ENCODE peak calls at places on chromosomes 3 and 15, in four cellular contexts. One of them, this sample, is unnamed.

GRCh38 chr15:101530224-101530958 is 40.9 kb upstream of the PCSK6 start:
- DNase-seq in A549: peak; percentile 38
- DNase-seq in heart left ventricle: no peak
- DNase-seq in ovary: no peak
- DNase-seq in this sample: no peak

GRCh38 chr15:66850078-66850991 is 148.3 kb downstream of the SMAD6 start:
- DNase-seq in ovary: peak; percentile 65
- DNase-seq in heart left ventricle: peak; percentile 74
- DNase-seq in A549: no peak
- DNase-seq in this sample: no peak

GRCh38 chr3:111979689-111980025 is 831 bp downstream of the ABHD10 start:
- DNase-seq in ovary: no peak
- DNase-seq in heart left ventricle: no peak
- DNase-seq in A549: no peak
- DNase-seq in this sample: no peak

GRCh38 chr3:184656430-184656990 is 55.4 kb downstream of the MAGEF1 start:
- DNase-seq in ovary: no peak
- DNase-seq in heart left ventricle: no peak
- DNase-seq in A549: no peak
- DNase-seq in this sample: no peak

GRCh38 chr3:106578911-106579310 is 710.1 kb upstream of the CBLB start:
- DNase-seq in heart left ventricle: no peak
- DNase-seq in ovary: no peak
- DNase-seq in A549: no peak
- DNase-seq in this sample: no peak

GRCh38 chr3:58296843-58297242 is 9.2 kb upstream of the RPP14 start:
- DNase-seq in heart left ventricle: no peak
- DNase-seq in A549: no peak
- DNase-seq in ovary: no peak
- DNase-seq in this sample: no peak

GRCh38 chr15:98941595-98942255 is 65.9 kb downstream of the PGPEP1L start:
- DNase-seq in heart left ventricle: no peak
- DNase-seq in ovary: no peak
- DNase-seq in A549: peak; percentile 71
- DNase-seq in this sample: no peak

GRCh38 chr3:8387591-8387990 is 114.0 kb upstream of the LMCD1 start:
- DNase-seq in heart left ventricle: no peak
- DNase-seq in A549: no peak
- DNase-seq in ovary: no peak
- DNase-seq in this sample: no peak

GRCh38 chr3:153165211-153165815 is 3.3 kb downstream of the RAP2B start:
- DNase-seq in A549: no peak
- DNase-seq in heart left ventricle: no peak
- DNase-seq in ovary: no peak
- DNase-seq in this sample: no peak

GRCh38 chr15:89021224-89021623 is 67.0 kb upstream of the ABHD2 start:
- DNase-seq in ovary: no peak
- DNase-seq in A549: no peak
- DNase-seq in heart left ventricle: no peak
- DNase-seq in this sample: peak; percentile 24

GRCh38 chr15:65156692-65157091 is 23.1 kb upstream of the PDCD7 start:
- DNase-seq in A549: no peak
- DNase-seq in heart left ventricle: no peak
- DNase-seq in ovary: no peak
- DNase-seq in this sample: no peak

GRCh38 chr3:11240496-11240895 is 31.7 kb upstream of the ATG7 start:
- DNase-seq in heart left ventricle: no peak
- DNase-seq in ovary: no peak
- DNase-seq in A549: no peak
- DNase-seq in this sample: no peak

GRCh38 chr3:190626951-190627620 is 113.2 kb downstream of the IL1RAP start:
- DNase-seq in A549: no peak
- DNase-seq in heart left ventricle: no peak
- DNase-seq in ovary: no peak
- DNase-seq in this sample: no peak

GRCh38 chr3:177563792-177564191 is 366.5 kb upstream of the TBL1XR1 start:
- DNase-seq in heart left ventricle: no peak
- DNase-seq in ovary: no peak
- DNase-seq in A549: no peak
- DNase-seq in this sample: no peak

GRCh38 chr15:29043731-29044485 is 158.1 kb downstream of the APBA2 start:
- DNase-seq in ovary: no peak
- DNase-seq in A549: no peak
- DNase-seq in heart left ventricle: no peak
- DNase-seq in this sample: no peak

GRCh38 chr3:48305396-48305795 is 28.1 kb downstream of the SPINK8 start:
- DNase-seq in ovary: no peak
- DNase-seq in heart left ventricle: no peak
- DNase-seq in A549: no peak
- DNase-seq in this sample: no peak

GRCh38 chr3:56883828-56884227 is 82.1 kb upstream of the ARHGEF3 start:
- DNase-seq in A549: no peak
- DNase-seq in heart left ventricle: no peak
- DNase-seq in ovary: no peak
- DNase-seq in this sample: no peak

GRCh38 chr15:77870195-77871065 is 207.1 kb downstream of the TBC1D2B start:
- DNase-seq in heart left ventricle: peak; percentile 50
- DNase-seq in ovary: peak; percentile 47
- DNase-seq in A549: peak; percentile 78
- DNase-seq in this sample: peak; percentile 25

GRCh38 chr15:70504305-70504951 is 258.9 kb downstream of the UACA start:
- DNase-seq in heart left ventricle: peak; percentile 73
- DNase-seq in A549: peak; percentile 73
- DNase-seq in ovary: peak; percentile 80
- DNase-seq in this sample: no peak

GRCh38 chr15:93037341-93038063 is 51.5 kb downstream of the RGMA start:
- DNase-seq in heart left ventricle: peak; percentile 75
- DNase-seq in A549: no peak
- DNase-seq in ovary: peak; percentile 50
- DNase-seq in this sample: peak; percentile 61

GRCh38 chr15:90583471-90584252 is 53.9 kb downstream of the CRTC3 start:
- DNase-seq in A549: no peak
- DNase-seq in ovary: no peak
- DNase-seq in heart left ventricle: no peak
- DNase-seq in this sample: no peak

GRCh38 chr3:8554725-8555621 is 53.4 kb downstream of the LMCD1 start:
- DNase-seq in ovary: peak; percentile 38
- DNase-seq in heart left ventricle: peak; percentile 40
- DNase-seq in A549: no peak
- DNase-seq in this sample: no peak

GRCh38 chr3:61807865-61808276 is 246.5 kb downstream of the PTPRG start:
- DNase-seq in heart left ventricle: peak; percentile 45
- DNase-seq in A549: no peak
- DNase-seq in ovary: no peak
- DNase-seq in this sample: no peak

GRCh38 chr3:195446359-195446758 is 3.5 kb upstream of the ACAP2 start:
- DNase-seq in heart left ventricle: no peak
- DNase-seq in A549: no peak
- DNase-seq in ovary: no peak
- DNase-seq in this sample: no peak

GRCh38 chr15:101309436-101310162 is 14.6 kb upstream of the SNRPA1 start:
- DNase-seq in ovary: no peak
- DNase-seq in A549: no peak
- DNase-seq in heart left ventricle: no peak
- DNase-seq in this sample: no peak

GRCh38 chr3:179200790-179201189 is 50.1 kb downstream of the KCNMB3 start:
- DNase-seq in ovary: no peak
- DNase-seq in heart left ventricle: no peak
- DNase-seq in A549: no peak
- DNase-seq in this sample: no peak

GRCh38 chr3:57896691-57897090 is 111.5 kb upstream of the FLNB start:
- DNase-seq in ovary: no peak
- DNase-seq in heart left ventricle: no peak
- DNase-seq in A549: no peak
- DNase-seq in this sample: no peak

GRCh38 chr3:103085465-103085864 is 650.6 kb downstream of the ZPLD1 start:
- DNase-seq in ovary: no peak
- DNase-seq in A549: peak; percentile 19
- DNase-seq in heart left ventricle: no peak
- DNase-seq in this sample: no peak

GRCh38 chr15:23801881-23802280 is 114.8 kb upstream of the NDN start:
- DNase-seq in ovary: no peak
- DNase-seq in A549: no peak
- DNase-seq in heart left ventricle: no peak
- DNase-seq in this sample: no peak

GRCh38 chr3:153350420-153350819 is 188.4 kb downstream of the RAP2B start:
- DNase-seq in heart left ventricle: no peak
- DNase-seq in A549: no peak
- DNase-seq in ovary: no peak
- DNase-seq in this sample: no peak

GRCh38 chr3:126731044-126731443 is 27.0 kb downstream of the CHCHD6 start:
- DNase-seq in ovary: no peak
- DNase-seq in A549: no peak
- DNase-seq in heart left ventricle: no peak
- DNase-seq in this sample: no peak

GRCh38 chr15:78103406-78104118 is 11.2 kb downstream of the SH2D7 start:
- DNase-seq in heart left ventricle: peak; percentile 39
- DNase-seq in ovary: no peak
- DNase-seq in A549: no peak
- DNase-seq in this sample: no peak

GRCh38 chr3:173755161-173755560 is 357.6 kb downstream of the NLGN1 start:
- DNase-seq in heart left ventricle: no peak
- DNase-seq in ovary: no peak
- DNase-seq in A549: no peak
- DNase-seq in this sample: no peak

GRCh38 chr15:81184188-81184587 is 12.5 kb upstream of the IL16 start:
- DNase-seq in heart left ventricle: no peak
- DNase-seq in ovary: no peak
- DNase-seq in A549: no peak
- DNase-seq in this sample: no peak

GRCh38 chr15:43249699-43250203 is 17.0 kb downstream of the TGM5 start:
- DNase-seq in A549: no peak
- DNase-seq in heart left ventricle: no peak
- DNase-seq in ovary: no peak
- DNase-seq in this sample: no peak

GRCh38 chr3:188239035-188239434 is 85.1 kb downstream of the LPP start:
- DNase-seq in heart left ventricle: no peak
- DNase-seq in A549: no peak
- DNase-seq in ovary: no peak
- DNase-seq in this sample: no peak

DNA sequence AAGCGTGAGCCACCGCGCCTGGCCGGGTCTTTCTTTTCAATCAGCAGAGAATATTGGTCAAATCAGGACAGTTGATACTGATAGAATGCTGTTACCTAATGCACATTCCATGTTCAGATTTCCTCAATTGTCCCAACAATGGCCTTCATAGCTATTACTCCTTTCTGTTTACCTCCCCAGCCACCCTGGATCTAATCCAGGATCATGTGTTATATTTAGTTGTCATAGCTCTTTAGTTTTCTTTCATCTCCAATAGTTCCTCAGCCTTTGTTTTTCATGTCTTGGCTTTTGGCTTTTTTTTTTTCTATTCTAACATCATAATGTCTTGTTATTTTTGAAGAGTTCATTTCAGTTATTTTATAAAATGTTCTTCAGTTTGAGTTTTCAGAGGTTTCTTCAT is 14.6 kb downstream of the USP3 start:
- DNase-seq in A549: no peak
- DNase-seq in heart left ventricle: no peak
- DNase-seq in ovary: no peak
- DNase-seq in this sample: no peak
- H3K4me1 ChIP-seq in A549: peaks cover 95% of the 10 kb centered on the region
- H3K4me1 ChIP-seq in heart left ventricle: peaks cover 66% of the 10 kb centered on the region
- H3K4me1 ChIP-seq in ovary: peaks cover 21% of the 10 kb centered on the region
- H3K4me1 ChIP-seq in this sample: peaks cover 4% of the 10 kb centered on the region

DNA sequence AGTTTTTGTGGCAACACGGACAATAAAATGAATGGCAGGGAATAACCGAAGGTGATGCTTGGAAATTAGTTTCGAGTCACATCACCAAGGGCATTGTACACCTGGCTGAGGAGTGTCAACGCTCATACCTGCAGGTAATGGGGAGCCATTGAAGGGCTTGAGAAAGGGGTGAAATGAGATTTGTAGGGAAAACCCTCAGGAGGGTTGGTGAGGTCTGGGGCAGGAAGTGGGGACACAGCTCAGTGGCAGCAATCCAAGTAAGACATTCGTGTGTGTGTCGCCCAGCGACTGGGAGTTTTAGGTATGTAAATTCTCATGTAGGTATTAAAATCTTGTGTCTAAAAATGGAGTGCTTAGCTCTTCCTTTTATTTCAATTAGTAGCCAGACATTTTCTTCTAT is 14.3 kb downstream of the PARP14 start:
- DNase-seq in ovary: no peak
- DNase-seq in heart left ventricle: no peak
- DNase-seq in A549: no peak
- DNase-seq in this sample: no peak
- TF ChIP-seq POLR2A in ovary: no peak
- TF ChIP-seq POLR2A in heart left ventricle: no peak
- TF ChIP-seq POLR2A in A549: no peak
- TF ChIP-seq POLR2A in this sample: no peak

DNA sequence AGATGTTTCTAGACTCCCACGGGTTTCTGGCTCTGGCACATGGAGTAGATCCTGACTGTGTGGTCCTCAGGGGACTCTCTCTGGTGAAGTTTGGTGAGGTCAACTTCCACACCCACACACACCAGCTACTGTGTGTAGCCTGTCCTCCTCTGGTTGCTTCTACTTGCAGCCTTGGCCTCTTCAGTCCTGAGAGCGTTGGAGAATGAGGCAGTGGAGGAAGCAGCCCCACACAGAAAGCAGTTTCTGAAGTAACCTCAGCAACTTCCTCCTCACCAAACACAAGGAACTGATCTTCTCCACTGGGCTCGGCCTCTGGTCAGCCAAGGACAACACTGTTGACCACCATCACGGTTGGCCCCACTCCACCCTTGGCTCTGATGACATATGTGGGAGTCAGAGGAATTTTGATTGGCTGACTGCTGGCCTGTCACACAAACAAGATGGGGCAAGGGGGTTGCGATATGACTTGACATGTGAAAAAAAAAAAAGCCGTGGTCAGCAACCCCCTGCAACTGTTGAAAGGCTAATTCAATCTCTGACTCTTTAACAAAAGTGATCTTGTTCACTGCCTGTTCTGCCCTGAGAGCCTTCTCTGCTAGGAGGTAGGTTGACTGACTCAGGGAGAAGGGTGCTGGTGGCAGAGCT is 19.6 kb downstream of the CD86 start:
- DNase-seq in ovary: no peak
- DNase-seq in heart left ventricle: peak; percentile 68
- DNase-seq in A549: no peak
- DNase-seq in this sample: no peak
- H3K4me1 ChIP-seq in ovary: no peaks in the 10 kb centered on the region
- H3K4me1 ChIP-seq in heart left ventricle: peaks cover 6% of the 10 kb centered on the region
- H3K4me1 ChIP-seq in A549: no peaks in the 10 kb centered on the region
- H3K4me1 ChIP-seq in this sample: no peaks in the 10 kb centered on the region

GRCh38 chr3:16884748-16885587 is at the start of gene PLCL2:
- DNase-seq in A549: peak; percentile 46
- DNase-seq in heart left ventricle: peak; percentile 56
- DNase-seq in ovary: peak; percentile 67
- DNase-seq in this sample: no peak
- TF ChIP-seq POLR2A in A549: no peak
- TF ChIP-seq POLR2A in heart left ventricle: peak; percentile 22
- TF ChIP-seq POLR2A in ovary: no peak
- TF ChIP-seq POLR2A in this sample: no peak

This sample was measured in prostate gland.